ENCODE peak calls at places on chromosomes 3 and 15, in seven cellular contexts. Q, N, S, A, T, C and G are unnamed samples.

GRCh38 chr15:98678484-98678883 is 30.1 kb downstream of the IGF1R start:
- DNase-seq in Q (no peak), N (no peak), S (no peak), A (no peak), T (no peak), C (no peak), G (no peak)

GRCh38 chr15:88274534-88275460 is 18.3 kb upstream of the NTRK3 start:
- DNase-seq in Q (peak), N (peak), S (peak), A (peak), T (peak), C (peak), G (peak)

GRCh38 chr15:68408971-68409370 is 23.0 kb downstream of the ITGA11 start:
- DNase-seq in Q (no peak), N (no peak), S (no peak), A (no peak), T (no peak), C (no peak), G (no peak)

GRCh38 chr15:101045236-101045646 is 126.1 kb downstream of the LRRK1 start:
- DNase-seq in Q (no peak), N (no peak), S (no peak), A (no peak), T (no peak), C (no peak), G (no peak)

GRCh38 chr3:132657869-132658747 is 1.5 kb downstream of the ACAD11 start:
- DNase-seq in Q (no peak), N (no peak), S (no peak), A (no peak), T (no peak), C (no peak), G (no peak)

GRCh38 chr3:9500108-9501050 is 53.2 kb downstream of the LHFPL4 start:
- DNase-seq in Q (no peak), N (peak), S (peak), A (peak), T (peak), C (peak), G (peak)

GRCh38 chr3:172511783-172512357 is 11.4 kb downstream of the TNFSF10 start:
- DNase-seq in Q (no peak), N (no peak), S (no peak), A (no peak), T (no peak), C (no peak), G (no peak)

GRCh38 chr3:66011098-66011655 is 27.5 kb downstream of the MAGI1 start:
- DNase-seq in Q (no peak), N (no peak), S (no peak), A (no peak), T (no peak), C (no peak), G (no peak)

GRCh38 chr3:164641071-164641470 is 437.2 kb downstream of the SI start:
- DNase-seq in Q (no peak), N (no peak), S (no peak), A (no peak), T (no peak), C (no peak), G (no peak)

GRCh38 chr3:72844436-72844999 is 3.7 kb downstream of the SHQ1 start:
- DNase-seq in Q (no peak), N (no peak), S (no peak), A (no peak), T (no peak), C (no peak), G (no peak)

GRCh38 chr3:48119495-48120193 is 68.6 kb downstream of the CDC25A start:
- DNase-seq in Q (no peak), N (no peak), S (no peak), A (no peak), T (no peak), C (no peak), G (no peak)

GRCh38 chr15:31328999-31329639 is 2.5 kb downstream of the KLF13 start:
- DNase-seq in Q (no peak), N (peak), S (peak), A (peak), T (no peak), C (no peak), G (no peak)

GRCh38 chr3:123021986-123022510 is 5.5 kb downstream of the SEMA5B start:
- DNase-seq in Q (no peak), N (no peak), S (no peak), A (no peak), T (no peak), C (no peak), G (no peak)

GRCh38 chr15:88812137-88812536 is 8.9 kb downstream of the ACAN start:
- DNase-seq in Q (no peak), N (no peak), S (no peak), A (no peak), T (no peak), C (no peak), G (no peak)

GRCh38 chr3:58531956-58532355 is 5.0 kb downstream of the ACOX2 start:
- DNase-seq in Q (no peak), N (no peak), S (no peak), A (no peak), T (no peak), C (peak), G (no peak)

GRCh38 chr3:47416041-47416440 is 35.2 kb downstream of the PTPN23 start:
- DNase-seq in Q (no peak), N (peak), S (no peak), A (no peak), T (no peak), C (no peak), G (no peak)

GRCh38 chr3:41612853-41613252 is 349.1 kb downstream of the ULK4 start:
- DNase-seq in Q (no peak), N (no peak), S (no peak), A (no peak), T (no peak), C (no peak), G (no peak)

GRCh38 chr3:152048826-152049225 is 175.4 kb downstream of the SUCNR1 start:
- DNase-seq in Q (no peak), N (no peak), S (no peak), A (no peak), T (no peak), C (no peak), G (no peak)

GRCh38 chr3:113895964-113896363 is 51.8 kb upstream of the ZDHHC23 start:
- DNase-seq in Q (no peak), N (no peak), S (no peak), A (no peak), T (no peak), C (no peak), G (no peak)

GRCh38 chr15:33908396-33908795 is 59.9 kb upstream of the CHRM5 start:
- DNase-seq in Q (no peak), N (no peak), S (no peak), A (no peak), T (no peak), C (no peak), G (no peak)

GRCh38 chr3:117681619-117682018 is 972.0 kb downstream of the TUSC7 start:
- DNase-seq in Q (no peak), N (no peak), S (no peak), A (no peak), T (no peak), C (no peak), G (no peak)

GRCh38 chr3:107106316-107106715 is 270.9 kb upstream of the CCDC54 start:
- DNase-seq in Q (no peak), N (no peak), S (no peak), A (no peak), T (no peak), C (peak), G (no peak)

GRCh38 chr15:77482570-77482969 is 61.9 kb downstream of the HMG20A start:
- DNase-seq in Q (no peak), N (no peak), S (no peak), A (no peak), T (no peak), C (no peak), G (no peak)

GRCh38 chr3:44962606-44963393 is 13.2 kb downstream of the ZDHHC3 start:
- DNase-seq in Q (no peak), N (no peak), S (no peak), A (no peak), T (no peak), C (no peak), G (no peak)

GRCh38 chr3:72078661-72079368 is 293.9 kb upstream of the PROK2 start:
- DNase-seq in Q (no peak), N (no peak), S (no peak), A (no peak), T (no peak), C (no peak), G (no peak)

GRCh38 chr3:100968908-100969556 is 24.2 kb downstream of the ABI3BP start:
- DNase-seq in Q (no peak), N (no peak), S (no peak), A (no peak), T (no peak), C (no peak), G (no peak)

GRCh38 chr15:60464836-60465630 is 13.9 kb downstream of the ICE2 start:
- DNase-seq in Q (no peak), N (no peak), S (no peak), A (no peak), T (no peak), C (no peak), G (no peak)

GRCh38 chr15:59609730-59610712 is 1.6 kb upstream of the GCNT3 start:
- DNase-seq in Q (no peak), N (no peak), S (no peak), A (no peak), T (no peak), C (peak), G (no peak)

GRCh38 chr15:25323420-25323819 is 115.4 kb downstream of the UBE3A start:
- DNase-seq in Q (no peak), N (no peak), S (no peak), A (no peak), T (no peak), C (no peak), G (no peak)

GRCh38 chr15:35507932-35508638 is 37.9 kb downstream of the DPH6 start:
- DNase-seq in Q (no peak), N (no peak), S (no peak), A (no peak), T (no peak), C (no peak), G (peak)

GRCh38 chr3:28053759-28054158 is 187.7 kb upstream of the CMC1 start:
- DNase-seq in Q (no peak), N (no peak), S (no peak), A (no peak), T (no peak), C (peak), G (no peak)

GRCh38 chr3:31399270-31399669 is 133.5 kb upstream of the STT3B start:
- DNase-seq in Q (no peak), N (no peak), S (no peak), A (no peak), T (peak), C (no peak), G (no peak)

GRCh38 chr3:113659121-113659531 is 37.3 kb downstream of the USF3 start:
- DNase-seq in Q (no peak), N (peak), S (no peak), A (no peak), T (no peak), C (no peak), G (no peak)

GRCh38 chr3:73471986-73472385 is 152.8 kb downstream of the PDZRN3 start:
- DNase-seq in Q (no peak), N (no peak), S (no peak), A (no peak), T (no peak), C (no peak), G (no peak)

GRCh38 chr15:49460411-49460941 is 37.4 kb downstream of the FGF7 start:
- DNase-seq in Q (no peak), N (no peak), S (no peak), A (no peak), T (no peak), C (no peak), G (no peak)

GRCh38 chr3:15276028-15276717 is 56.2 kb downstream of the SH3BP5 start:
- DNase-seq in Q (no peak), N (no peak), S (no peak), A (no peak), T (no peak), C (no peak), G (no peak)

GRCh38 chr15:81061490-81062235 is 60.9 kb downstream of the TLNRD1 start:
- DNase-seq in Q (no peak), N (no peak), S (no peak), A (no peak), T (no peak), C (no peak), G (no peak)

GRCh38 chr3:103048371-103048722 is 613.5 kb downstream of the ZPLD1 start:
- DNase-seq in Q (no peak), N (no peak), S (no peak), A (no peak), T (no peak), C (no peak), G (no peak)

GRCh38 chr3:195815169-195815771 is 3.5 kb upstream of the MUC4 start:
- DNase-seq in Q (no peak), N (no peak), S (no peak), A (no peak), T (no peak), C (peak), G (no peak)